ENCODE peak calls at places on chromosomes 11 and 22, in six cellular contexts. F is gastrocnemius medialis, P is mammary epithelial cell, A is type B pancreatic cell, W is WTC11, O is cardiac muscle cell. M is an unnamed sample.

GRCh38 chr11:111734383-111735261 is 31.6 kb downstream of the PPP2R1B start:
- DNase-seq in F (no peak), P (no peak), A (no peak), W (no peak), O (peak; percentile 40), M (no peak)

GRCh38 chr11:12287009-12287373 is 90.4 kb upstream of the PARVA start:
- DNase-seq in F (peak; percentile 41), P (peak; percentile 78), A (no peak), W (no peak), O (peak; percentile 97), M (no peak)

GRCh38 chr22:19232620-19233019 is 54.1 kb upstream of the SLC25A1 start:
- DNase-seq in F (no peak), P (no peak), A (no peak), W (no peak), O (peak; percentile 44), M (no peak)

GRCh38 chr11:70607561-70607960 is 209.2 kb downstream of the CTTN start:
- DNase-seq in F (no peak), P (no peak), A (no peak), W (no peak), O (no peak), M (no peak)

GRCh38 chr22:24457894-24458293 is 30.5 kb downstream of the ADORA2A start:
- DNase-seq in F (no peak), P (no peak), A (no peak), W (no peak), O (no peak), M (no peak)

GRCh38 chr11:2458321-2458720 is 13.5 kb downstream of the KCNQ1 start:
- DNase-seq in F (no peak), P (no peak), A (no peak), W (no peak), O (no peak), M (no peak)

GRCh38 chr11:91435694-91436375 is 788.8 kb upstream of the FAT3 start:
- DNase-seq in F (no peak), P (no peak), A (no peak), W (no peak), O (no peak), M (no peak)

GRCh38 chr11:122240621-122241020 is 124.6 kb upstream of the BLID start:
- DNase-seq in F (no peak), P (no peak), A (no peak), W (no peak), O (no peak), M (no peak)

GRCh38 chr11:66593650-66594049 is 665 bp downstream of the CCS start:
- DNase-seq in F (no peak), P (no peak), A (no peak), W (no peak), O (no peak), M (no peak)

GRCh38 chr22:44550666-44551491 is 52.8 kb upstream of the RTL6 start:
- DNase-seq in F (no peak), P (peak; percentile 49), A (no peak), W (no peak), O (peak; percentile 98), M (no peak)

GRCh38 chr11:25991476-25991875 is 340.5 kb upstream of the ANO3 start:
- DNase-seq in F (no peak), P (no peak), A (no peak), W (no peak), O (no peak), M (no peak)

GRCh38 chr11:113468666-113469345 is 6.4 kb downstream of the DRD2 start:
- DNase-seq in F (no peak), P (no peak), A (no peak), W (no peak), O (peak; percentile 27), M (no peak)

GRCh38 chr11:33310720-33311500 is 53.7 kb downstream of the HIPK3 start:
- DNase-seq in F (no peak), P (peak; percentile 60), A (no peak), W (no peak), O (peak; percentile 24), M (no peak)

GRCh38 chr11:57568330-57568766 is 876 bp upstream of the UBE2L6 start:
- DNase-seq in F (peak; percentile 58), P (peak; percentile 68), A (peak; percentile 91), W (no peak), O (peak; percentile 82), M (peak; percentile 90)

GRCh38 chr22:48757581-48757980 is 1070.1 kb downstream of the BRD1 start:
- DNase-seq in F (no peak), P (no peak), A (no peak), W (no peak), O (no peak), M (no peak)

GRCh38 chr11:69828971-69829344 is 9.7 kb upstream of the FGF3 start:
- DNase-seq in F (no peak), P (no peak), A (no peak), W (no peak), O (no peak), M (no peak)

GRCh38 chr11:134510641-134511040 is 98.6 kb upstream of the B3GAT1 start:
- DNase-seq in F (no peak), P (no peak), A (no peak), W (no peak), O (no peak), M (no peak)

GRCh38 chr22:19892249-19892879 is 37.7 kb upstream of the GNB1L start:
- DNase-seq in F (no peak), P (peak; percentile 16), A (no peak), W (no peak), O (peak; percentile 63), M (peak; percentile 70)

GRCh38 chr11:68889948-68890446 is 13.6 kb downstream of the MRPL21 start:
- DNase-seq in F (no peak), P (no peak), A (no peak), W (peak; percentile 79), O (peak; percentile 80), M (peak; percentile 42)

GRCh38 chr11:1546536-1547466 is 25.3 kb downstream of the DUSP8 start:
- DNase-seq in F (peak; percentile 54), P (peak; percentile 35), A (no peak), W (peak; percentile 73), O (peak; percentile 31), M (peak; percentile 74)

GRCh38 chr22:30637701-30638114 is 2.1 kb downstream of the SLC35E4 start:
- DNase-seq in F (no peak), P (peak; percentile 11), A (no peak), W (no peak), O (no peak), M (no peak)

GRCh38 chr11:129888451-129888850 is 6.9 kb downstream of the NFRKB start:
- DNase-seq in F (no peak), P (no peak), A (no peak), W (no peak), O (no peak), M (no peak)

GRCh38 chr11:46006418-46007070 is 84.1 kb downstream of the LARGE2 start:
- DNase-seq in F (no peak), P (peak; percentile 57), A (no peak), W (no peak), O (peak; percentile 84), M (peak; percentile 15)

GRCh38 chr22:22348815-22349454 is 104.3 kb downstream of the VPREB1 start:
- DNase-seq in F (no peak), P (no peak), A (no peak), W (no peak), O (no peak), M (no peak)

GRCh38 chr22:22345781-22346180 is 101.2 kb downstream of the VPREB1 start:
- DNase-seq in F (no peak), P (no peak), A (no peak), W (no peak), O (no peak), M (no peak)

GRCh38 chr22:22346401-22347107 is 102.0 kb downstream of the VPREB1 start:
- DNase-seq in F (no peak), P (no peak), A (no peak), W (no peak), O (no peak), M (no peak)

GRCh38 chr22:22349455-22349836 is 104.9 kb downstream of the VPREB1 start:
- DNase-seq in F (no peak), P (no peak), A (no peak), W (no peak), O (no peak), M (no peak)

GRCh38 chr22:22348127-22348814 is 103.7 kb downstream of the VPREB1 start:
- DNase-seq in F (no peak), P (no peak), A (no peak), W (peak; percentile 44), O (no peak), M (no peak)
- TF ChIP-seq CTCF in F (no peak), P (no peak), A (peak; percentile 43), W (no peak), O (peak; percentile 29), M (no peak)

GRCh38 chr22:35516723-35517122 is 23.9 kb upstream of the RASD2 start:
- DNase-seq in F (no peak), P (no peak), A (no peak), W (no peak), O (no peak), M (no peak)

GRCh38 chr22:35517769-35518530 is 22.7 kb upstream of the RASD2 start:
- DNase-seq in F (no peak), P (no peak), A (no peak), W (no peak), O (no peak), M (no peak)

GRCh38 chr22:35519306-35520000 is 21.2 kb upstream of the RASD2 start:
- DNase-seq in F (no peak), P (no peak), A (no peak), W (no peak), O (no peak), M (no peak)

GRCh38 chr22:35518781-35519180 is 21.9 kb upstream of the RASD2 start:
- DNase-seq in F (no peak), P (no peak), A (no peak), W (no peak), O (no peak), M (no peak)

GRCh38 chr22:35517207-35517606 is 23.4 kb upstream of the RASD2 start:
- DNase-seq in F (no peak), P (no peak), A (no peak), W (no peak), O (no peak), M (no peak)
- TF ChIP-seq CTCF in F (no peak), P (no peak), A (no peak), W (no peak), O (no peak), M (no peak)

GRCh38 chr11:118263694-118264567 is at the start of gene MPZL2:
- DNase-seq in F (no peak), P (peak; percentile 98), A (peak; percentile 70), W (peak; percentile 42), O (no peak), M (peak; percentile 14)

GRCh38 chr11:118259138-118259537 is 5.0 kb downstream of the MPZL2 start:
- DNase-seq in F (no peak), P (no peak), A (no peak), W (no peak), O (no peak), M (no peak)

GRCh38 chr11:118263109-118263508 is 988 bp downstream of the MPZL2 start:
- DNase-seq in F (no peak), P (no peak), A (no peak), W (no peak), O (no peak), M (no peak)

GRCh38 chr11:118260353-118260752 is 3.7 kb downstream of the MPZL2 start:
- DNase-seq in F (no peak), P (no peak), A (no peak), W (no peak), O (no peak), M (no peak)

GRCh38 chr11:118258410-118258809 is 5.7 kb downstream of the MPZL2 start:
- DNase-seq in F (no peak), P (no peak), A (no peak), W (no peak), O (no peak), M (no peak)
- TF ChIP-seq CTCF in F (no peak), P (peak; percentile 43), A (peak; percentile 48), W (no peak), O (peak; percentile 13), M (no peak)

GRCh38 chr11:27698872-27699241 is 1.4 kb downstream of the BDNF start:
- DNase-seq in F (peak; percentile 44), P (peak; percentile 55), A (peak; percentile 87), W (peak; percentile 96), O (peak; percentile 96), M (peak; percentile 95)
- TF ChIP-seq CTCF in F (peak; percentile 19), P (peak; percentile 34), A (peak; percentile 90), W (peak; percentile 75), O (peak; percentile 69), M (peak; percentile 79)

M was measured in nephron progenitor cell.